ENCODE peak calls at places on chromosomes 7 and 10, in seven cellular contexts. R, O, C, J, Z, E and Q are unnamed samples.

GRCh38 chr7:36840930-36841329 is 116.6 kb upstream of the AOAH start:
- DNase-seq in R (no peak), O (no peak), C (no peak), J (no peak), Z (no peak), E (no peak), Q (no peak)

GRCh38 chr10:99977916-99978315 is 31.8 kb downstream of the DNMBP start:
- DNase-seq in R (no peak), O (no peak), C (no peak), J (no peak), Z (no peak), E (peak; percentile 11), Q (no peak)

GRCh38 chr7:25795824-25796235 is 356.2 kb upstream of the NFE2L3 start:
- DNase-seq in R (no peak), O (no peak), C (no peak), J (no peak), Z (no peak), E (peak; percentile 5), Q (no peak)

GRCh38 chr10:36492590-36493510 is 632.5 kb upstream of the ANKRD30A start:
- DNase-seq in R (no peak), O (no peak), C (no peak), J (no peak), Z (no peak), E (peak; percentile 22), Q (no peak)

GRCh38 chr10:124224331-124225028 is 131.1 kb upstream of the CHST15 start:
- DNase-seq in R (no peak), O (no peak), C (no peak), J (no peak), Z (no peak), E (no peak), Q (no peak)

GRCh38 chr10:76033457-76034196 is 602.2 kb downstream of the LRMDA start:
- DNase-seq in R (no peak), O (peak; percentile 83), C (no peak), J (no peak), Z (no peak), E (no peak), Q (peak; percentile 48)

GRCh38 chr10:61634711-61635110 is 28.0 kb upstream of the CABCOCO1 start:
- DNase-seq in R (no peak), O (no peak), C (no peak), J (no peak), Z (no peak), E (peak; percentile 37), Q (no peak)

GRCh38 chr7:3087243-3087642 is 43.6 kb upstream of the CARD11 start:
- DNase-seq in R (no peak), O (no peak), C (no peak), J (no peak), Z (no peak), E (no peak), Q (peak; percentile 19)

GRCh38 chr7:111554086-111554485 is 8.2 kb downstream of the IMMP2L start:
- DNase-seq in R (no peak), O (no peak), C (no peak), J (no peak), Z (no peak), E (no peak), Q (no peak)

GRCh38 chr7:33888206-33888605 is 17.1 kb upstream of the BMPER start:
- DNase-seq in R (no peak), O (peak; percentile 23), C (no peak), J (no peak), Z (no peak), E (no peak), Q (no peak)

GRCh38 chr10:98201760-98202159 is 66.2 kb downstream of the LOXL4 start:
- DNase-seq in R (no peak), O (no peak), C (no peak), J (no peak), Z (no peak), E (no peak), Q (no peak)

GRCh38 chr7:51472873-51473272 is 156.3 kb upstream of the COBL start:
- DNase-seq in R (no peak), O (no peak), C (no peak), J (no peak), Z (no peak), E (no peak), Q (no peak)

GRCh38 chr7:20393021-20394015 is 62.6 kb downstream of the ITGB8 start:
- DNase-seq in R (no peak), O (no peak), C (no peak), J (no peak), Z (no peak), E (no peak), Q (peak; percentile 30)

GRCh38 chr7:54967384-54967783 is 51.4 kb upstream of the EGFR start:
- DNase-seq in R (no peak), O (peak; percentile 81), C (no peak), J (no peak), Z (no peak), E (no peak), Q (peak; percentile 31)

GRCh38 chr10:108629843-108630242 is 1293.5 kb downstream of the XPNPEP1 start:
- DNase-seq in R (no peak), O (no peak), C (no peak), J (no peak), Z (no peak), E (no peak), Q (peak; percentile 24)

GRCh38 chr7:43112088-43112940 is at the start of gene HECW1:
- DNase-seq in R (peak; percentile 14), O (no peak), C (no peak), J (no peak), Z (no peak), E (no peak), Q (no peak)

GRCh38 chr7:158777793-158778192 is 51.5 kb downstream of the ESYT2 start:
- DNase-seq in R (no peak), O (no peak), C (no peak), J (no peak), Z (no peak), E (no peak), Q (no peak)

GRCh38 chr7:129502708-129503685 is 666 bp downstream of the SMKR1 start:
- DNase-seq in R (no peak), O (no peak), C (no peak), J (peak; percentile 38), Z (no peak), E (no peak), Q (peak; percentile 14)

GRCh38 chr7:69674701-69675182 is 76.5 kb downstream of the AUTS2 start:
- DNase-seq in R (no peak), O (peak; percentile 26), C (no peak), J (no peak), Z (no peak), E (no peak), Q (no peak)

GRCh38 chr10:109912335-109913282 is 10.7 kb downstream of the XPNPEP1 start:
- DNase-seq in R (no peak), O (no peak), C (no peak), J (no peak), Z (no peak), E (no peak), Q (peak; percentile 28)

GRCh38 chr7:157488326-157488725 is 151.5 kb downstream of the DNAJB6 start:
- DNase-seq in R (no peak), O (no peak), C (no peak), J (no peak), Z (no peak), E (no peak), Q (no peak)

GRCh38 chr7:73980206-73980605 is 47.8 kb upstream of the ELN start:
- DNase-seq in R (no peak), O (no peak), C (no peak), J (no peak), Z (peak; percentile 14), E (no peak), Q (no peak)

GRCh38 chr10:16519908-16520861 is 1.5 kb downstream of the C1QL3 start:
- DNase-seq in R (no peak), O (no peak), C (no peak), J (no peak), Z (no peak), E (no peak), Q (peak; percentile 8)

GRCh38 chr10:69400936-69401335 is 15.8 kb downstream of the TACR2 start:
- DNase-seq in R (no peak), O (no peak), C (no peak), J (no peak), Z (no peak), E (no peak), Q (no peak)

GRCh38 chr7:56079450-56080185 is 13.1 kb downstream of the PHKG1 start:
- DNase-seq in R (peak; percentile 87), O (peak; percentile 81), C (peak; percentile 87), J (no peak), Z (no peak), E (peak; percentile 83), Q (no peak)

GRCh38 chr10:13206546-13207443 is 27.4 kb downstream of the UCMA start:
- DNase-seq in R (no peak), O (no peak), C (no peak), J (no peak), Z (no peak), E (peak; percentile 73), Q (peak; percentile 61)

GRCh38 chr7:66629659-66630058 is 978 bp downstream of the KCTD7 start:
- DNase-seq in R (no peak), O (no peak), C (no peak), J (no peak), Z (no peak), E (no peak), Q (no peak)
- H3K4me3 ChIP-seq in R (peak overlapping the region; percentile 49), O (peak overlapping the region; percentile 92), C (peak overlapping the region; percentile 87), J (peak overlapping the region; percentile 72), Z (peak overlapping the region; percentile 59), E (peak overlapping the region; percentile 46), Q (peak overlapping the region; percentile 53)

GRCh38 chr7:151013356-151013727 is 11.0 kb downstream of the ATG9B start:
- DNase-seq in R (no peak), O (no peak), C (no peak), J (no peak), Z (no peak), E (no peak), Q (no peak)
- H3K36me3 ChIP-seq in R (peaks cover 23% of the 10 kb centered on the region), O (no peaks in the 10 kb centered on the region), C (no peaks in the 10 kb centered on the region), J (no peaks in the 10 kb centered on the region), Z (no peaks in the 10 kb centered on the region), E (no peaks in the 10 kb centered on the region), Q (no peaks in the 10 kb centered on the region)

GRCh38 chr10:50576245-50576815 is 47.4 kb downstream of the SGMS1 start:
- DNase-seq in R (no peak), O (no peak), C (no peak), J (no peak), Z (no peak), E (peak; percentile 27), Q (no peak)

GRCh38 chr10:50574932-50575331 is 48.8 kb downstream of the SGMS1 start:
- DNase-seq in R (no peak), O (no peak), C (no peak), J (no peak), Z (no peak), E (no peak), Q (no peak)

GRCh38 chr10:50574305-50574704 is 49.5 kb downstream of the SGMS1 start:
- DNase-seq in R (no peak), O (no peak), C (no peak), J (no peak), Z (no peak), E (no peak), Q (no peak)

GRCh38 chr10:50575477-50576244 is 48.1 kb downstream of the SGMS1 start:
- DNase-seq in R (no peak), O (no peak), C (no peak), J (no peak), Z (no peak), E (no peak), Q (no peak)

GRCh38 chr10:50572017-50572491 is 51.7 kb downstream of the SGMS1 start:
- DNase-seq in R (no peak), O (no peak), C (no peak), J (no peak), Z (no peak), E (no peak), Q (peak; percentile 37)
- H3K4me3 ChIP-seq in R (no peak overlapping the region), O (no peak overlapping the region), C (no peak overlapping the region), J (no peak overlapping the region), Z (no peak overlapping the region), E (no peak overlapping the region), Q (no peak overlapping the region)

GRCh38 chr7:17902599-17902998 is 37.7 kb downstream of the SNX13 start:
- DNase-seq in R (no peak), O (no peak), C (no peak), J (no peak), Z (no peak), E (no peak), Q (no peak)
- H3K36me3 ChIP-seq in R (no peaks in the 10 kb centered on the region), O (no peaks in the 10 kb centered on the region), C (no peaks in the 10 kb centered on the region), J (no peaks in the 10 kb centered on the region), Z (no peaks in the 10 kb centered on the region), E (no peaks in the 10 kb centered on the region), Q (no peaks in the 10 kb centered on the region)